ENCODE peak calls at places on chromosomes 1 and 21, in seven cellular contexts. W is astrocyte; Z is spleen; E is CD8-positive, alpha-beta T cell; U is tibial artery; R is naive thymus-derived CD4-positive, alpha-beta T cell; L is keratinocyte. X is an unnamed sample. For H3K4me1 and H3K9me3, the result is how much of the 10 kb centered on the place peaks cover.

GRCh38 chr1:15786581-15786980 is 20.9 kb downstream of the UQCRHL start:
- DNase-seq in L (no peak), W (peak), R (no peak), U (peak), E (no peak), Z (no peak), X (no peak)

GRCh38 chr21:41130883-41131282 is 37.1 kb upstream of the BACE2 start:
- DNase-seq in Z (no peak), E (no peak), L (no peak), W (no peak), R (no peak), U (no peak), X (no peak)

GRCh38 chr1:84722794-84723193 is 32.5 kb upstream of the SSX2IP start:
- DNase-seq in E (no peak), Z (no peak), W (peak), L (no peak), U (no peak), R (no peak), X (no peak)

GRCh38 chr1:78651247-78651646 is 1.6 kb downstream of the IFI44 start:
- DNase-seq in R (peak), E (no peak), Z (peak), W (peak), L (no peak), U (no peak), X (no peak)

GRCh38 chr1:244801246-244801645 is 34.2 kb upstream of the COX20 start:
- DNase-seq in Z (peak), E (peak), U (no peak), R (peak), W (no peak), L (no peak), X (peak)

GRCh38 chr1:10495942-10496341 is 21.2 kb downstream of the PEX14 start:
- DNase-seq in U (no peak), L (peak), Z (no peak), E (peak), R (peak), W (no peak), X (no peak)

GRCh38 chr1:101741910-101742309 is 254.8 kb downstream of the OLFM3 start:
- DNase-seq in U (no peak), E (no peak), R (no peak), W (no peak), L (no peak), Z (no peak), X (no peak)

GRCh38 chr1:234661249-234661928 is 51.4 kb upstream of the IRF2BP2 start:
- DNase-seq in R (no peak), U (no peak), W (no peak), L (no peak), E (no peak), Z (no peak), X (no peak)

GRCh38 chr1:181089017-181089776 is 697 bp downstream of the IER5 start:
- DNase-seq in L (no peak), E (peak), R (no peak), U (no peak), W (no peak), Z (peak), X (no peak)

GRCh38 chr21:18274370-18274769 is 29.7 kb downstream of the CHODL start:
- DNase-seq in E (no peak), L (no peak), W (no peak), Z (no peak), U (no peak), R (no peak), X (no peak)

GRCh38 chr1:94792473-94792875 is 27.7 kb upstream of the SLC44A3 start:
- DNase-seq in U (no peak), R (no peak), W (no peak), E (no peak), L (no peak), Z (peak), X (no peak)

GRCh38 chr1:116426401-116426800 is 53.4 kb downstream of the ATP1A1 start:
- DNase-seq in L (no peak), Z (no peak), U (no peak), R (no peak), W (no peak), E (no peak), X (peak)

GRCh38 chr1:10173582-10173981 is 36.8 kb upstream of the KIF1B start:
- DNase-seq in E (no peak), U (no peak), Z (no peak), L (no peak), W (no peak), R (no peak), X (no peak)

GRCh38 chr1:220874201-220874655 is 5.0 kb upstream of the HLX start:
- DNase-seq in Z (peak), W (no peak), E (no peak), L (no peak), U (no peak), R (no peak), X (no peak)

GRCh38 chr1:147725685-147726084 is 34.7 kb downstream of the GJA5 start:
- DNase-seq in W (no peak), Z (no peak), E (no peak), R (no peak), U (no peak), L (no peak), X (no peak)

GRCh38 chr1:66570196-66570595 is 36.2 kb downstream of the SGIP1 start:
- DNase-seq in Z (no peak), U (no peak), R (no peak), W (no peak), E (no peak), L (no peak), X (no peak)

GRCh38 chr1:66576645-66577044 is 42.7 kb downstream of the SGIP1 start:
- DNase-seq in Z (no peak), L (no peak), R (no peak), E (no peak), W (peak), U (no peak), X (no peak)

GRCh38 chr1:66575739-66576138 is 41.8 kb downstream of the SGIP1 start:
- DNase-seq in Z (no peak), U (no peak), W (peak), E (no peak), L (peak), R (no peak), X (no peak)

DNA sequence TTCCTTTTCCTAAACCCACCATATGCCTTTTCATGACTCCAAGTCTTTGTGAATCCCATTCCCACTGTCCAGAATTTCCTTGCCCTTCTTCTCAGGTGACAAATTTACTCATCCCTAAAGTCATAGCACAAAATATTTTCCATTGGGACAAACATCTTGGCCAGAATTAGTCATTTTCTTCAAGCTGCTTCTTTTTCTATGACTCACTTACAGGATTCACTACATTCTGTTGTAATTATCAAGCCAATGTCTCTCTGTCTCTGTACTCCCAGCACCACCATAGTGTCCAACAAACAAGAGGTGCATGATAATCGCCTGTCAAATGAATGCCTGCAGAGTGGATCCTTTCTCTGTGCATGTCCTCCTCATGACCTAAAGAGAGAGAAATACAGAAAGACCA is 37.8 kb downstream of the SGIP1 start:
- DNase-seq in R (no peak), W (peak), Z (no peak), L (no peak), U (no peak), E (no peak), X (no peak)
- H3K4me1 ChIP-seq in R (under half), W (under half), Z (under half), L (under half), U (under half), E (under half), X (under half)

DNA sequence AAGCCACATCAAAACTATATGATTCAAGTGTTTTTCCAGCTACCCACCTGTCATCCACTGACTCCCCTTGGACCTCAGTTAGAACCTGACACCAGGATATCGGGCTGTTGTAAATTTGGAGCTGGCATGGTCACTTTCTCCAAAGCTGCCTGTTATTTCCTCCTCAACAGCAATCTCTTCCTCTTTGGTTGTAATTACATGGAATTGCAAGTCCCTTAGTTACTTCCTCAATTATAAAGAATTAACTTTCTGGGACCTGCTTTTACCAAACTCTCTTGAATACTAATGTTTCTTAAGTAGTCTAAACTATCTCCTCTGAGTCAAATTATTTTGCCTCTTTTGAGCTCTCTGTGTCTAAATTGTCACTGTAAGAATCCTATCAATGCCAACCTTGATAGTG is 150.4 kb upstream of the SGIP1 start:
- DNase-seq in L (no peak), R (no peak), E (no peak), Z (no peak), U (no peak), W (no peak), X (no peak)
- H3K9me3 ChIP-seq in L (under half), R (under half), E (under half), Z (under half), U (under half), W (under half), X (under half)

GRCh38 chr1:47436304-47436978 is 1.4 kb upstream of the FOXD2 start:
- DNase-seq in L (no peak), Z (peak), R (peak), W (peak), E (peak), U (peak), X (peak)

GRCh38 chr1:47437518-47438320 is at the start of gene FOXD2:
- DNase-seq in E (peak), Z (peak), U (peak), W (peak), L (no peak), R (peak), X (peak)

GRCh38 chr1:47435506-47436303 is 2.1 kb upstream of the FOXD2 start:
- DNase-seq in W (no peak), E (no peak), Z (no peak), R (no peak), U (no peak), L (no peak), X (no peak)

GRCh38 chr1:47438321-47439150 is 692 bp downstream of the FOXD2 start:
- DNase-seq in U (no peak), Z (peak), L (no peak), E (peak), R (peak), W (no peak), X (no peak)

DNA sequence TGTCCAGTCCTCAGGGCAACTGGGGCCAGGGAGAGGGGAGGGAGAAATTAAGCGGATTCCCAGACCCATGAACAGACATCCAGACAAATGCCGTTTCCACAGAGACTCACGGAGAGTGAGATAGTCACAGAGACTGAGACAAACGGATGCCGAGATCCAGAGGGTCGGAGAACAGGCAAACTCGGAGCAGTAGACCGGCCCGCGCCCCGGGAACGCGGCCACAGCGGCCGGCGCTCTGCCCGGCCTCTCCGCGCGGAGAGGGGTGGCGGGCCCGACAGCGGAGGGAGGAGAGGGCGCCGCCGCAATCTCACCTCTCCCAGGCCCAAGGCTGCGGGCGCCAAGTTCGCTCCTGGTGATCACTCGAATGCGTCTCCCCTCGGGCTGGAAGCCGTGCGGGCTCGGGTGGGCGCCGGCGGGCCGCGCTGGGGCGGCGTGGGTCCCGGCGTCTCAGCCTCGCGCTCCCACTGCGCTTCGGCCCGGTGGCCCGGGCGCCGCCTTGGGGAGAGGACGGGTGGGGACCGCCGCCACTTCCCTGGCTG is 796 bp upstream of the FOXD2 start:
- DNase-seq in E (no peak), U (no peak), W (no peak), L (no peak), Z (no peak), R (no peak), X (no peak)
- H3K4me1 ChIP-seq in E (under half), U (half or more), W (under half), L (under half), Z (half or more), R (under half), X (under half)

DNA sequence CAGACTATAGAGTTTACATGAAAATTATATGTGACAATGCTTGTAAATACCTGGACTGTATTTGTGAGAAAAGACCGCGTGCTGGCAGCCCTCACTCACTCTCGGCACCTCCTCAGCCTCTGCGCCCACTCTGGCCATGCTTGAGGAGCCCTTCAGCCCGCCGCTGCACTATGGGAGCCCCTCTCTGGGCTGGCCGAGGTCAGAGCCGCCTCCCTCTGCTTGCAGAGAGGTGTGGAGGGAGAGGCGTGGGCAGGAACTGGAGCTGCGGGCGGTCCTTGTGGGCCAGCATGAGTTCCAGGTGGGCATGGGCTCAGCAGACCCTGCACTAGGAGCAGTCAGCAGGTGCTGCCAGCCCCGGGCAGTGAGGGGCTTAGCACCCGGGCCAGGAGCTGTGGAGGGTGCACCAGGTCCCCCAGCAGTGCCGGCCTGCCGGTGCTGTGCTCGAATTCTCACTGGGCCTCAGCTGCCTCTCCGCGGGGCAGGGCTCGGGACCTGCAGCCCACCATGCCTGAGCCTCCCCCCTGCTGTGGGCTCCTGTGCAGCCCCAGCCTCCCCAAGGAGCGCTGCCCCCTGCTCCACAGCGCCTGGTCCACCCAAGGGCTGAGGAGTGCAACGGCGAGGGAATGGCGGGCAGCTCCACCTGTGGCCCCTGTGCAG is 482.5 kb downstream of the AGBL4 start:
- DNase-seq in E (no peak), R (no peak), L (no peak), W (no peak), U (no peak), Z (no peak), X (no peak)
- H3K9me3 ChIP-seq in E (under half), R (under half), L (under half), W (under half), U (under half), Z (under half), X (under half)

DNA sequence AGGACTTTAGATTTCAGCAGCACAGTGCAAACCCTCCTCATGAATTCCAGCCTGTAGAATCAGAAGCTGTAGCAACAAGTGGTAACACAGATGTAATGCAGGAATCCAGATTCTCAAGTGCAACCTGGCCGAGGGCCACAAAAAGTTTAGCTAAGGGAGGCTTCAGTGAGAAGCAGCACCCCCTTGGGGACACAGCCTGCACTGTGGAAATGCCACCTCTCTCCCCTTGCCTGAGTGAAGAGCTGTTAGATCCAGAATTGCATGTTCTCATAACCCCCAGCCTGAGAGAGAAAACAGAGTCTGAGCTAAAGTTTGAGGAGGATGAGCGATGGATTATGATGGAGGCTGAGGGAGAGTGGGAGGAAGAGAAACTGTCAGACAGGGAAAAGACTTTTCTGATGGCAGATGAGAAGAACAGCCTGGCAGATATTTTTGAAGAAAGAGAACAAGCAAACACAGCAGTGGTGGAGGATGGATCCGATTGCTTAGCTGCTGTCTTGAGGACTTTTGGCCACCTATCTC is 80.5 kb upstream of the BMP8A start:
- DNase-seq in U (peak), E (peak), Z (peak), L (no peak), R (peak), W (peak), X (peak)
- H3K4me1 ChIP-seq in U (half or more), E (under half), Z (half or more), L (under half), R (under half), W (half or more), X (under half)

GRCh38 chr1:5798151-5798730 is 194.0 kb downstream of the NPHP4 start:
- DNase-seq in W (no peak), E (no peak), Z (no peak), L (no peak), U (no peak), R (no peak), X (no peak)
- H3K9me3 ChIP-seq in W (under half), E (under half), Z (under half), L (under half), U (under half), R (under half), X (under half)

GRCh38 chr1:225778412-225778669 is 715 bp downstream of the SRP9 start:
- DNase-seq in L (no peak), E (no peak), W (no peak), U (no peak), Z (no peak), R (no peak), X (no peak)
- H3K4me1 ChIP-seq in L (under half), E (half or more), W (under half), U (half or more), Z (half or more), R (under half), X (under half)

GRCh38 chr1:29567257-29567656 is 330.9 kb downstream of the PTPRU start:
- DNase-seq in Z (no peak), E (no peak), R (no peak), U (no peak), W (no peak), L (no peak), X (no peak)
- H3K9me3 ChIP-seq in Z (under half), E (under half), R (under half), U (under half), W (under half), L (under half), X (under half)

GRCh38 chr21:35086357-35086756 is 37.3 kb upstream of the RUNX1 start:
- DNase-seq in R (no peak), Z (no peak), E (no peak), W (peak), L (peak), U (no peak), X (no peak)

GRCh38 chr21:35095859-35096291 is 46.8 kb upstream of the RUNX1 start:
- DNase-seq in R (no peak), L (no peak), E (no peak), U (no peak), W (peak), Z (no peak), X (no peak)

GRCh38 chr21:35088235-35088865 is 39.2 kb upstream of the RUNX1 start:
- DNase-seq in L (no peak), W (peak), E (no peak), R (no peak), Z (no peak), U (no peak), X (no peak)

GRCh38 chr21:35093514-35093913 is 44.4 kb upstream of the RUNX1 start:
- DNase-seq in E (no peak), Z (no peak), U (no peak), R (no peak), L (no peak), W (no peak), X (no peak)

GRCh38 chr21:35090403-35090802 is 41.3 kb upstream of the RUNX1 start:
- DNase-seq in R (no peak), L (no peak), U (no peak), E (no peak), Z (no peak), W (no peak), X (no peak)
- H3K4me1 ChIP-seq in R (under half), L (under half), U (under half), E (under half), Z (under half), W (under half), X (under half)

GRCh38 chr1:199877626-199878384 is 149.7 kb upstream of the NR5A2 start:
- DNase-seq in L (no peak), U (no peak), W (no peak), E (no peak), R (no peak), Z (no peak), X (no peak)

GRCh38 chr1:199875856-199876255 is 151.7 kb upstream of the NR5A2 start:
- DNase-seq in E (no peak), U (no peak), L (no peak), R (no peak), W (no peak), Z (no peak), X (no peak)

GRCh38 chr1:199878818-199879217 is 148.7 kb upstream of the NR5A2 start:
- DNase-seq in Z (no peak), R (no peak), E (no peak), L (no peak), U (no peak), W (no peak), X (no peak)

GRCh38 chr1:199875337-199875736 is 152.2 kb upstream of the NR5A2 start:
- DNase-seq in R (no peak), Z (no peak), L (no peak), U (no peak), E (no peak), W (no peak), X (no peak)
- H3K9me3 ChIP-seq in R (under half), Z (under half), L (under half), U (under half), E (under half), W (under half), X (under half)

X was measured in lung.